ENCODE peak calls at places on chromosomes 7 and 10, in six cellular contexts. I is mucosa of descending colon; M is HepG2; L is heart left ventricle; H is IMR-90; O is CD8-positive, alpha-beta memory T cell. Q is an unnamed sample.

GRCh38 chr10:114593240-114593792 is 64.8 kb downstream of the ABLIM1 start:
- DNase-seq in M (peak; percentile 26), O (no peak), H (no peak), I (no peak), L (no peak), Q (no peak)

GRCh38 chr7:76281706-76282343 is 20.6 kb upstream of the HSPB1 start:
- DNase-seq in H (no peak), I (no peak), O (no peak), M (no peak), L (no peak), Q (no peak)

GRCh38 chr7:98011996-98012395 is 22.0 kb upstream of the OCM2 start:
- DNase-seq in I (no peak), H (no peak), M (no peak), O (no peak), L (no peak), Q (no peak)

GRCh38 chr10:101446947-101447346 is 93.0 kb downstream of the BTRC start:
- DNase-seq in H (no peak), M (no peak), I (no peak), L (peak; percentile 30), O (no peak), Q (no peak)

GRCh38 chr10:96406091-96406490 is 47.3 kb upstream of the OPALIN start:
- DNase-seq in L (no peak), O (no peak), I (no peak), M (no peak), H (no peak), Q (no peak)

GRCh38 chr7:157281221-157281998 is 55.4 kb upstream of the DNAJB6 start:
- DNase-seq in H (no peak), O (peak; percentile 22), L (no peak), I (peak; percentile 60), M (no peak), Q (no peak)

GRCh38 chr7:129191272-129191671 is 2.8 kb downstream of the SMO start:
- DNase-seq in O (no peak), L (no peak), H (no peak), I (no peak), M (no peak), Q (no peak)

GRCh38 chr7:132234751-132235150 is 341.5 kb downstream of the PLXNA4 start:
- DNase-seq in L (no peak), O (no peak), I (no peak), H (no peak), M (no peak), Q (no peak)

GRCh38 chr7:50431316-50431715 is 18.8 kb downstream of the FIGNL1 start:
- DNase-seq in L (no peak), O (no peak), H (no peak), M (no peak), I (no peak), Q (no peak)

GRCh38 chr10:92027141-92027540 is 103.6 kb downstream of the BTAF1 start:
- DNase-seq in M (peak; percentile 38), H (peak; percentile 63), O (no peak), I (no peak), L (no peak), Q (no peak)

GRCh38 chr10:92024700-92025099 is 101.1 kb downstream of the BTAF1 start:
- DNase-seq in O (no peak), M (no peak), L (no peak), I (no peak), H (peak; percentile 23), Q (no peak)
- H3K36me3 ChIP-seq in O (peaks cover 36% of the 10 kb centered on the region), M (peaks cover 11% of the 10 kb centered on the region), L (no peaks in the 10 kb centered on the region), I (peaks cover 12% of the 10 kb centered on the region), H (peaks cover 18% of the 10 kb centered on the region), Q (peaks cover 24% of the 10 kb centered on the region)

GRCh38 chr10:70120417-70120816 is 12.2 kb downstream of the AIFM2 start:
- DNase-seq in L (no peak), H (no peak), I (no peak), M (no peak), O (peak; percentile 26), Q (no peak)
- H3K36me3 ChIP-seq in L (no peaks in the 10 kb centered on the region), H (peaks cover 43% of the 10 kb centered on the region), I (peaks cover 4% of the 10 kb centered on the region), M (peaks cover 24% of the 10 kb centered on the region), O (no peaks in the 10 kb centered on the region), Q (peaks cover 4% of the 10 kb centered on the region)

GRCh38 chr7:138520742-138521141 is 60.7 kb downstream of the TRIM24 start:
- DNase-seq in L (no peak), H (no peak), M (no peak), O (no peak), I (no peak), Q (no peak)
- H3K36me3 ChIP-seq in L (no peaks in the 10 kb centered on the region), H (peaks cover 4% of the 10 kb centered on the region), M (peaks cover 17% of the 10 kb centered on the region), O (peaks cover 14% of the 10 kb centered on the region), I (no peaks in the 10 kb centered on the region), Q (peaks cover 15% of the 10 kb centered on the region)

DNA sequence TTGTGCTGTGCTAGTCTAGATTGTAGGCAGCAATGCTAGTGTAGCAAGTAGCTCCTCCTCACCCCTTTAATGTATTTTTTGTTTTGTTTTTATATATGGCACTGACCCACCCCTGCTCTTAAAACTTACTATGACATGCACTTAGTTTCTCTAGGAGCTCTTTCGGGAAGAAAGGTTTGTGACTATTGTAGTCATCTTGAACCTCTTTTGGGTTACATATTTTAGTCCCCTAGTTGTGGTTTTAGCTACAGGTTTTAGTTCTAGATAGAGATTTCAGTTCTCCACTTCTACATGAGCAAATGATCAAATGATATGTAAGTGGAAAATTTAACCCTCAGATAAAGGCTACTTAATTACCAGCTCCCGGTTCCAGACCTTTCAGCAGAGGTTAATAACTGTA is 14.9 kb downstream of the MINPP1 start:
- DNase-seq in O (no peak), M (no peak), H (no peak), L (no peak), I (no peak), Q (no peak)
- H3K36me3 ChIP-seq in O (no peaks in the 10 kb centered on the region), M (peaks cover 6% of the 10 kb centered on the region), H (peaks cover 16% of the 10 kb centered on the region), L (no peaks in the 10 kb centered on the region), I (peaks cover under 1% of the 10 kb centered on the region), Q (peaks cover 4% of the 10 kb centered on the region)

GRCh38 chr7:56030340-56030739 is 20.9 kb downstream of the PSPH start:
- DNase-seq in H (no peak), I (no peak), L (no peak), O (no peak), M (no peak), Q (no peak)
- H3K36me3 ChIP-seq in H (peaks cover 7% of the 10 kb centered on the region), I (no peaks in the 10 kb centered on the region), L (no peaks in the 10 kb centered on the region), O (no peaks in the 10 kb centered on the region), M (peaks cover 7% of the 10 kb centered on the region), Q (no peaks in the 10 kb centered on the region)